ENCODE peak calls at places on chromosomes 5 and 9, in four cellular contexts. F, K, N and H are unnamed samples.

GRCh38 chr9:33659915-33660314 is 135.4 kb upstream of the PRSS3 start:
- DNase-seq in F (no peak), K (no peak), N (no peak), H (no peak)

GRCh38 chr9:126805546-126806262 is 864 bp downstream of the ZBTB43 start:
- DNase-seq in F (peak), K (peak), N (peak), H (peak)

GRCh38 chr5:129099184-129099570 is 4.6 kb downstream of the ISOC1 start:
- DNase-seq in F (no peak), K (no peak), N (no peak), H (no peak)

GRCh38 chr5:159096555-159097460 is 2.9 kb downstream of the EBF1 start:
- DNase-seq in F (no peak), K (peak), N (no peak), H (no peak)

GRCh38 chr9:11149065-11149464 is 536.3 kb upstream of the PTPRD start:
- DNase-seq in F (no peak), K (peak), N (no peak), H (no peak)

GRCh38 chr5:149623473-149623872 is 42.2 kb downstream of the ARHGEF37 start:
- DNase-seq in F (no peak), K (no peak), N (no peak), H (no peak)

GRCh38 chr9:27489087-27489876 is 34.8 kb upstream of the IFNK start:
- DNase-seq in F (no peak), K (no peak), N (no peak), H (no peak)

GRCh38 chr9:8660383-8660782 is 860.8 kb upstream of the DMAC1 start:
- DNase-seq in F (peak), K (no peak), N (peak), H (no peak)

GRCh38 chr5:171975877-171976667 is 30.4 kb downstream of the FBXW11 start:
- DNase-seq in F (no peak), K (no peak), N (no peak), H (no peak)

GRCh38 chr5:58240286-58240685 is 219.6 kb downstream of the PLK2 start:
- DNase-seq in F (peak), K (no peak), N (peak), H (no peak)

GRCh38 chr5:121221483-121221882 is 630.2 kb upstream of the FTMT start:
- DNase-seq in F (no peak), K (no peak), N (no peak), H (no peak)

GRCh38 chr5:154320209-154320608 is 125.6 kb upstream of the SAP30L start:
- DNase-seq in F (no peak), K (no peak), N (no peak), H (no peak)

GRCh38 chr5:180354966-180355365 is 1.8 kb upstream of the GFPT2 start:
- DNase-seq in F (no peak), K (no peak), N (no peak), H (no peak)

GRCh38 chr9:82223442-82223841 is 234.9 kb downstream of the SPATA31D1 start:
- DNase-seq in F (no peak), K (no peak), N (no peak), H (no peak)

GRCh38 chr5:58898006-58898405 is 315.1 kb downstream of the RAB3C start:
- DNase-seq in F (no peak), K (no peak), N (no peak), H (no peak)

GRCh38 chr5:16454686-16455085 is 10.9 kb downstream of the ZNF622 start:
- DNase-seq in F (peak), K (no peak), N (no peak), H (no peak)

GRCh38 chr5:72325566-72326297 is 5.6 kb downstream of the PTCD2 start:
- DNase-seq in F (peak), K (no peak), N (no peak), H (no peak)

GRCh38 chr9:70101265-70101664 is 57.6 kb downstream of the MAMDC2 start:
- DNase-seq in F (peak), K (no peak), N (no peak), H (no peak)